ENCODE peak calls at places on chromosomes 11 and 22, in nine cellular contexts. V is NCI-H1694; T is cardiac fibroblast; Z is activated naive CD4-positive, alpha-beta T cell treated with Interleukin-2 at 50 U/mL for 16 hours; M is tibial artery; L is SK-N-SH; B is ureter; I is NCI-H460; K is left colon. S is an unnamed sample.

GRCh38 chr11:40288212-40288803 is 1171.1 kb downstream of the LRRC4C start:
- DNase-seq in K (no peak), I (no peak), L (no peak), M (no peak), V (no peak), T (no peak), Z (no peak), B (no peak), S (no peak)

GRCh38 chr11:43868852-43869567 is 11.6 kb upstream of the ALKBH3 start:
- DNase-seq in I (no peak), V (no peak), M (no peak), L (no peak), T (peak), B (no peak), Z (peak), K (no peak), S (peak)

GRCh38 chr11:121328213-121328966 is 35.8 kb downstream of the SC5D start:
- DNase-seq in I (no peak), K (no peak), T (no peak), L (no peak), Z (peak), M (no peak), B (no peak), V (no peak), S (no peak)

GRCh38 chr11:61489833-61490585 is 18.5 kb upstream of the LRRC10B start:
- DNase-seq in K (no peak), B (no peak), I (no peak), T (peak), Z (no peak), L (peak), M (no peak), V (no peak), S (peak)

GRCh38 chr22:35148381-35148780 is 82.4 kb downstream of the ISX start:
- DNase-seq in L (no peak), K (no peak), V (no peak), Z (no peak), M (no peak), I (no peak), T (no peak), B (no peak), S (no peak)

GRCh38 chr22:27842236-27842993 is 40.9 kb upstream of the MN1 start:
- DNase-seq in I (no peak), K (no peak), V (no peak), M (no peak), L (peak), Z (no peak), B (no peak), T (no peak), S (no peak)

GRCh38 chr11:2808850-2809847 is 76.4 kb downstream of the CDKN1C start:
- DNase-seq in K (no peak), M (no peak), T (no peak), I (no peak), V (no peak), Z (no peak), B (peak), L (no peak), S (no peak)

GRCh38 chr11:126257764-126258163 is 10.9 kb downstream of the SRPRA start:
- DNase-seq in M (no peak), I (no peak), Z (no peak), B (no peak), V (no peak), T (peak), L (no peak), K (no peak), S (peak)

GRCh38 chr11:23555085-23555484 is 694.8 kb upstream of the CCDC179 start:
- DNase-seq in K (no peak), B (no peak), V (no peak), I (no peak), M (no peak), T (peak), Z (no peak), L (no peak), S (peak)

GRCh38 chr11:65057526-65057925 is 827 bp downstream of the NAALADL1 start:
- DNase-seq in L (no peak), Z (no peak), T (no peak), I (no peak), M (no peak), B (no peak), V (no peak), K (no peak), S (no peak)

GRCh38 chr11:73597340-73597955 is 464 bp downstream of the FAM168A start:
- DNase-seq in T (no peak), L (peak), B (peak), K (no peak), M (no peak), Z (no peak), V (no peak), I (no peak), S (no peak)

GRCh38 chr11:64359712-64360402 is 895 bp downstream of the RPS6KA4 start:
- DNase-seq in M (no peak), I (no peak), B (no peak), L (peak), T (no peak), Z (peak), V (no peak), K (no peak), S (no peak)

GRCh38 chr11:118914178-118914918 is 11.4 kb downstream of the BCL9L start:
- DNase-seq in T (peak), B (peak), M (no peak), K (peak), L (no peak), I (no peak), Z (peak), V (no peak), S (no peak)

GRCh38 chr11:47378011-47378835 is at the start of gene SPI1:
- DNase-seq in I (no peak), M (peak), K (peak), V (no peak), Z (no peak), B (no peak), L (peak), T (no peak), S (no peak)

GRCh38 chr11:10022764-10023163 is 271.3 kb downstream of the SBF2 start:
- DNase-seq in B (no peak), I (no peak), T (no peak), Z (no peak), L (no peak), M (no peak), K (no peak), V (no peak), S (no peak)

S was measured in fibroblast of the aortic adventitia.